ENCODE peak calls at places on chromosomes 11 and 22, in ten cellular contexts. S is T-helper 2 cell; Q is HFFc6; N is amniotic stem cell; R is anterior cingulate cortex; I is lower leg skin; D is stimulated activated CD4-positive, alpha-beta T cell treated with anti-CD3 and anti-CD28 coated beads, Interleukin-12 subunit alpha, Interleukin-12 subunit beta, amount 100 ng/mL, for 4 hours; K is NB4; J is GM04504; Z is activated CD4-positive, alpha-beta T cell treated with anti-CD3 and anti-CD28 coated beads, Interleukin-2, amount 10 ng/mL, durations not matched to agents 7 days and 5 days. B is an unnamed sample.

GRCh38 chr11:10366568-10367331 is 61.9 kb downstream of the ADM start:
- DNase-seq in S (peak), Q (peak), N (peak), R (no peak), I (peak), D (peak), K (peak), J (peak), Z (peak), B (peak)

GRCh38 chr22:19092725-19093124 is 29.5 kb downstream of the DGCR2 start:
- DNase-seq in S (no peak), Q (no peak), N (no peak), R (no peak), I (no peak), D (no peak), K (no peak), J (no peak), Z (no peak), B (no peak)

GRCh38 chr22:48361099-48361639 is 1466.5 kb downstream of the BRD1 start:
- DNase-seq in S (no peak), Q (no peak), N (no peak), R (no peak), I (no peak), D (no peak), K (no peak), J (no peak), Z (no peak), B (no peak)

GRCh38 chr11:77118971-77119370 is 9.1 kb upstream of the MYO7A start:
- DNase-seq in S (no peak), Q (no peak), N (no peak), R (no peak), I (no peak), D (no peak), K (no peak), J (no peak), Z (no peak), B (no peak)

GRCh38 chr11:7561562-7561961 is 47.8 kb downstream of the PPFIBP2 start:
- DNase-seq in S (no peak), Q (no peak), N (no peak), R (no peak), I (no peak), D (no peak), K (no peak), J (no peak), Z (no peak), B (no peak)

GRCh38 chr11:31720225-31720624 is 90.9 kb downstream of the PAX6 start:
- DNase-seq in S (no peak), Q (no peak), N (no peak), R (no peak), I (no peak), D (no peak), K (no peak), J (no peak), Z (no peak), B (no peak)

GRCh38 chr11:1296287-1296686 is 13.1 kb downstream of the TOLLIP start:
- DNase-seq in S (no peak), Q (no peak), N (no peak), R (no peak), I (peak), D (no peak), K (no peak), J (no peak), Z (no peak), B (no peak)

GRCh38 chr22:36386351-36386899 is 1.3 kb downstream of the MYH9 start:
- DNase-seq in S (peak), Q (peak), N (no peak), R (no peak), I (no peak), D (peak), K (peak), J (no peak), Z (peak), B (no peak)

GRCh38 chr11:71153005-71153395 is 99.4 kb downstream of the SHANK2 start:
- DNase-seq in S (no peak), Q (no peak), N (no peak), R (no peak), I (peak), D (no peak), K (peak), J (no peak), Z (no peak), B (no peak)

GRCh38 chr11:102640946-102641345 is 15.8 kb upstream of the MMP20 start:
- DNase-seq in S (no peak), Q (no peak), N (no peak), R (no peak), I (no peak), D (no peak), K (no peak), J (no peak), Z (no peak), B (no peak)

GRCh38 chr11:44595964-44596381 is 30.5 kb downstream of the CD82 start:
- DNase-seq in S (no peak), Q (no peak), N (no peak), R (peak), I (no peak), D (no peak), K (no peak), J (no peak), Z (no peak), B (no peak)

GRCh38 chr11:111565111-111565720 is 24.7 kb downstream of the LAYN start:
- DNase-seq in S (peak), Q (peak), N (peak), R (peak), I (peak), D (peak), K (peak), J (no peak), Z (peak), B (peak)

GRCh38 chr11:43853766-43854165 is 26.9 kb upstream of the ALKBH3 start:
- DNase-seq in S (no peak), Q (no peak), N (no peak), R (no peak), I (no peak), D (no peak), K (no peak), J (no peak), Z (no peak), B (no peak)

GRCh38 chr11:73126804-73127480 is 15.2 kb downstream of the FCHSD2 start:
- DNase-seq in S (no peak), Q (no peak), N (no peak), R (no peak), I (no peak), D (no peak), K (no peak), J (no peak), Z (no peak), B (no peak)

GRCh38 chr22:17164392-17165024 is 5.4 kb upstream of the HDHD5 start:
- DNase-seq in S (no peak), Q (no peak), N (no peak), R (no peak), I (no peak), D (no peak), K (no peak), J (no peak), Z (no peak), B (no peak)

GRCh38 chr11:12587333-12587997 is 86.8 kb upstream of the TEAD1 start:
- DNase-seq in S (no peak), Q (peak), N (no peak), R (no peak), I (no peak), D (no peak), K (no peak), J (no peak), Z (no peak), B (peak)

B was measured in LNCaP clone FGC.